ENCODE peak calls at places on chromosome 3, in eight cellular contexts. Q is mesothelial cell of epicardium; V is NCI-H2107; N is stimulated activated effector memory CD8-positive, alpha-beta T cell treated with anti-CD3 and anti-CD28 coated beads, Interleukin-12 subunit alpha, Interleukin-12 subunit beta, amount 100 ng/mL, for 72 hours; U is GM19239; G is HTR-8/SVneo; O is activated CD4-positive, alpha-beta T cell treated with anti-CD3 and anti-CD28 coated beads, Interleukin-2, amount 50 U/mL, for 24 hours; X is GM10248. W is an unnamed sample.

GRCh38 chr3:13785853-13786455 is 93.9 kb downstream of the WNT7A start:
- DNase-seq in Q (no peak), V (no peak), N (no peak), U (no peak), G (no peak), O (no peak), X (no peak), W (no peak)

GRCh38 chr3:183584246-183584913 is 28.9 kb upstream of the KLHL6 start:
- DNase-seq in Q (no peak), V (no peak), N (no peak), U (no peak), G (no peak), O (no peak), X (no peak), W (peak)

GRCh38 chr3:28347374-28348285 is 891 bp upstream of the ZCWPW2 start:
- DNase-seq in Q (no peak), V (no peak), N (no peak), U (no peak), G (no peak), O (no peak), X (no peak), W (no peak)

GRCh38 chr3:171620825-171621434 is 160.7 kb upstream of the TNIK start:
- DNase-seq in Q (no peak), V (no peak), N (no peak), U (no peak), G (peak), O (no peak), X (no peak), W (peak)

GRCh38 chr3:21500834-21501233 is 250.2 kb downstream of the ZNF385D start:
- DNase-seq in Q (no peak), V (no peak), N (no peak), U (no peak), G (no peak), O (no peak), X (no peak), W (no peak)

GRCh38 chr3:48636149-48636548 is 888 bp upstream of the SLC26A6 start:
- DNase-seq in Q (no peak), V (no peak), N (no peak), U (no peak), G (no peak), O (no peak), X (no peak), W (no peak)

GRCh38 chr3:172908871-172909270 is 158.3 kb downstream of the ECT2 start:
- DNase-seq in Q (no peak), V (no peak), N (no peak), U (no peak), G (no peak), O (no peak), X (no peak), W (no peak)

GRCh38 chr3:75396316-75396802 is 267.8 kb upstream of the FRG2C start:
- DNase-seq in Q (no peak), V (no peak), N (no peak), U (no peak), G (no peak), O (no peak), X (no peak), W (no peak)

GRCh38 chr3:30282052-30282708 is 324.2 kb upstream of the TGFBR2 start:
- DNase-seq in Q (no peak), V (no peak), N (no peak), U (no peak), G (peak), O (no peak), X (no peak), W (no peak)

GRCh38 chr3:160801386-160802118 is 45.5 kb downstream of the PPM1L start:
- DNase-seq in Q (no peak), V (no peak), N (peak), U (no peak), G (no peak), O (no peak), X (peak), W (peak)